ENCODE peak calls at places on chromosome 1, in ten cellular contexts. N is activated CD8-positive, alpha-beta T cell treated with anti-CD3 and anti-CD28 coated beads, Interleukin-2, amount 10 ng/mL, durations not matched to agents 7 days and 5 days; Z is left colon; F is AG04450; M is hepatocyte; J is activated CD4-positive, alpha-beta T cell treated with anti-CD3 and anti-CD28 coated beads, Interleukin-2, amount 50 U/mL, for 4 hours; U is esophagus squamous epithelium; E is Caco-2; A is NCI-H774; Q is NCI-H1105. T is an unnamed sample.

GRCh38 chr1:183505338-183506089 is 33.2 kb downstream of the SMG7 start:
- DNase-seq in N (no peak), Z (no peak), F (no peak), M (no peak), J (no peak), U (no peak), E (no peak), A (no peak), Q (no peak), T (no peak)

GRCh38 chr1:26317612-26318337 is at the start of gene CD52:
- DNase-seq in N (peak), Z (peak), F (no peak), M (no peak), J (peak), U (no peak), E (no peak), A (no peak), Q (no peak), T (no peak)

GRCh38 chr1:200982071-200982945 is 41.2 kb downstream of the KIF21B start:
- DNase-seq in N (no peak), Z (no peak), F (peak), M (no peak), J (no peak), U (no peak), E (no peak), A (no peak), Q (no peak), T (no peak)

GRCh38 chr1:168085401-168085872 is 51.3 kb downstream of the GPR161 start:
- DNase-seq in N (no peak), Z (no peak), F (no peak), M (no peak), J (no peak), U (no peak), E (no peak), A (no peak), Q (no peak), T (no peak)

GRCh38 chr1:113147826-113148225 is 74.8 kb downstream of the LRIG2 start:
- DNase-seq in N (no peak), Z (no peak), F (no peak), M (no peak), J (no peak), U (no peak), E (no peak), A (no peak), Q (no peak), T (no peak)

GRCh38 chr1:18631496-18632217 is 1.0 kb downstream of the PAX7 start:
- DNase-seq in N (no peak), Z (no peak), F (no peak), M (no peak), J (no peak), U (no peak), E (no peak), A (no peak), Q (no peak), T (no peak)

GRCh38 chr1:247113733-247114271 is 9.6 kb upstream of the ZNF669 start:
- DNase-seq in N (no peak), Z (no peak), F (no peak), M (no peak), J (no peak), U (no peak), E (no peak), A (no peak), Q (no peak), T (no peak)

GRCh38 chr1:94821636-94822305 is 1.6 kb downstream of the SLC44A3 start:
- DNase-seq in N (no peak), Z (no peak), F (no peak), M (peak), J (no peak), U (no peak), E (peak), A (no peak), Q (no peak), T (no peak)

GRCh38 chr1:113372546-113372945 is 17.8 kb upstream of the MAGI3 start:
- DNase-seq in N (no peak), Z (no peak), F (no peak), M (no peak), J (no peak), U (no peak), E (no peak), A (no peak), Q (no peak), T (no peak)